ENCODE peak calls at places on chromosomes 11 and 22, in four cellular contexts. G is mammary epithelial cell, D is neuronal stem cell, H is fibroblast of lung. R is an unnamed sample.

GRCh38 chr11:105665281-105665680 is 55.4 kb downstream of the GRIA4 start:
- DNase-seq in D (no peak), G (no peak), H (no peak), R (no peak)

GRCh38 chr11:12070446-12071267 is 39.7 kb upstream of the MICAL2 start:
- DNase-seq in G (no peak), D (no peak), H (no peak), R (no peak)

GRCh38 chr11:78954261-78954660 is 379.6 kb upstream of the NARS2 start:
- DNase-seq in D (no peak), H (no peak), G (no peak), R (no peak)

GRCh38 chr22:29799217-29799680 is 32.1 kb downstream of the UQCR10 start:
- DNase-seq in G (peak; percentile 87), H (peak; percentile 97), D (no peak), R (peak; percentile 94)

GRCh38 chr11:83521647-83522596 is 235.8 kb upstream of the CCDC90B start:
- DNase-seq in G (no peak), H (peak; percentile 7), D (no peak), R (no peak)

GRCh38 chr11:118859995-118860394 is 23.7 kb upstream of the CXCR5 start:
- DNase-seq in H (no peak), D (no peak), G (no peak), R (no peak)

GRCh38 chr11:11450744-11451362 is 97.8 kb upstream of the CSNK2A3 start:
- DNase-seq in D (no peak), H (peak; percentile 79), G (peak; percentile 17), R (peak; percentile 62)

GRCh38 chr11:20541503-20541902 is 57.9 kb upstream of the SLC6A5 start:
- DNase-seq in D (no peak), G (no peak), H (no peak), R (no peak)

GRCh38 chr11:61621917-61622585 is 41.2 kb upstream of the SYT7 start:
- DNase-seq in G (no peak), H (no peak), D (no peak), R (no peak)

GRCh38 chr11:47348859-47349258 is 3.6 kb downstream of the MYBPC3 start:
- DNase-seq in G (no peak), D (no peak), H (no peak), R (no peak)

GRCh38 chr22:50115693-50116092 is 25.9 kb downstream of the MOV10L1 start:
- DNase-seq in H (peak; percentile 57), G (no peak), D (no peak), R (peak; percentile 42)

GRCh38 chr11:17405232-17406005 is 17.0 kb upstream of the KCNJ11 start:
- DNase-seq in H (peak; percentile 24), D (no peak), G (peak; percentile 30), R (no peak)

GRCh38 chr11:107791343-107792048 is 67.1 kb downstream of the SLC35F2 start:
- DNase-seq in G (no peak), H (no peak), D (no peak), R (no peak)

GRCh38 chr11:71498091-71498490 is 29.0 kb upstream of the KRTAP5-7 start:
- DNase-seq in H (no peak), D (no peak), G (no peak), R (no peak)

GRCh38 chr22:17607891-17608521 is 20.5 kb downstream of the ATP6V1E1 start:
- DNase-seq in H (no peak), D (no peak), G (no peak), R (no peak)

GRCh38 chr22:44151661-44152060 is 29.1 kb upstream of the PARVG start:
- DNase-seq in G (peak; percentile 2), D (no peak), H (peak; percentile 86), R (peak; percentile 82)

GRCh38 chr22:34841911-34842310 is 224.0 kb upstream of the ISX start:
- DNase-seq in H (peak; percentile 17), D (no peak), G (no peak), R (no peak)

GRCh38 chr11:68014157-68014965 is 4.2 kb downstream of the ALDH3B1 start:
- DNase-seq in H (peak; percentile 79), G (peak; percentile 76), D (no peak), R (peak; percentile 73)

GRCh38 chr22:27460596-27461347 is 340.8 kb downstream of the MN1 start:
- DNase-seq in D (no peak), H (peak; percentile 90), G (no peak), R (peak; percentile 85)

GRCh38 chr11:3165916-3166267 is 782 bp upstream of the OSBPL5 start:
- DNase-seq in H (no peak), G (no peak), D (no peak), R (no peak)

DNA sequence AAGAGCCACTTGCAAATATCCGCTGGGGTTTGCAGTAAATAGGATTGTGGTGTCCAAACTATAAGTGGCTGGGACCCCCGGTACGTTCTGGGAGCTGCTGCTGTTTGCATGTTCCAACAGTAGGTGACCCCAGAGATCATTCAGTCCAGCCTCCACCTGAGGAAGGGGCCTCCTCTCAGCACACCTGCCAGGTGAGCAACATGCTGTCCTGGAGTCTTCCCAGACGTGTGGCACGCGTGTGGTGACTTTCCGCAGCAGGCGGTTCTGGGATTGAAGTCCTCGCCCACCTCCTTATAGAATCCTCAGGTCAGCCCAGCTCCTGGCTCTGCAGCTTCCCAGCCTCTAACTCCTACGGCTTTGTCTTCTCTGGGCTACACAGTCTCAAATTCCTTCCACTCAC is 6.7 kb downstream of the P2RX3 start:
- DNase-seq in H (no peak), G (no peak), D (no peak), R (no peak)
- H3K9ac ChIP-seq in H (no peak overlapping the region), G (no peak overlapping the region), D (no peak overlapping the region), R (no peak overlapping the region)

GRCh38 chr11:66267379-66268209 is 845 bp upstream of the RAB1B start:
- DNase-seq in H (peak; percentile 83), D (peak; percentile 86), G (peak; percentile 66), R (peak; percentile 64)
- H3K27ac ChIP-seq in H (peak overlapping the region; percentile 84), D (peak overlapping the region; percentile 83), G (peak overlapping the region; percentile 54), R (peak overlapping the region; percentile 82)

GRCh38 chr11:134277176-134278001 is 1.2 kb downstream of the GLB1L3 start:
- DNase-seq in D (no peak), H (no peak), G (no peak), R (no peak)

GRCh38 chr11:134275534-134276395 is at the start of gene GLB1L3:
- DNase-seq in D (no peak), G (peak; percentile 63), H (peak; percentile 21), R (no peak)

GRCh38 chr11:134278356-134278755 is 2.2 kb downstream of the GLB1L3 start:
- DNase-seq in G (no peak), D (no peak), H (no peak), R (no peak)

GRCh38 chr11:134275188-134275533 is 1.0 kb upstream of the GLB1L3 start:
- DNase-seq in H (no peak), D (no peak), G (no peak), R (no peak)

DNA sequence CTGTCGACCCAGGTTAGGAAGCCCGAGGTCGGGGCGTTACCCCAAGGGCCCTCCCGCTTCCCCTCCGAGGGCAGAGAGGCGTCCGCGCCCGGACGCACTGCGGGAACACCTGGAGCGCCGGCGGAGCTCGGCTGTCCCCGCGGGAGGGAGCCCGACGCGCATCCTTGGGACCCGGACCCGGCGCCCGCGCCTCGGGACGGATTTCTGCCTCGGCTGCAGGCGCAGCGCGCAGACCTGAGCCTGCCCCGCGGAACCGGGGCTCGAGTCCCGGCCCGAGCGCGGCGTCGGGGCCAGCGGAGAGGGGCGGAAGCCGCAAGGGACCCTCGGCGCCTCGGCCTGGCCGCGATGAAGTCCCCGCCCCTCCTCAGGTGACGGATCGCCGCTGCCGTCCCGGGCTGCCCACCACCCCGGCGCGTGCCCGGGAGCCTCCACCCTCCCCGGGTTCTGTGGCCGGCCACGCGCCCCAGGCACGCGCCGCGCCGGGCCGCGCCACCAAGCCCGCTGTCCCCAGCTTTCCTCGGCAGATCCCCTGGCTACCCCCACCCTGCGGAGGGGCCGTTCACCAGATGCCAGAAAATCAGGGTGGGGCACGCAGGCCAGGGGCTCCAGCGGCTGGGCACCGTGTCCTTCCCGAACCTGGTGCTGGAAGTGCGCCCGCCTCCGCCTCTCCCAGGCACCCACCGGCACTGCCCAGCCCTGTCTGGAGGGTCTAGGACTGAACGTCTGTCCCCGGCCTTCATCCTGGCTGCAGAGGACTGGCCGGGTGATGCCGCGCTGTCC is 407 bp downstream of the GLB1L3 start:
- DNase-seq in H (no peak), D (no peak), G (no peak), R (no peak)
- H3K4me2 ChIP-seq in H (peak overlapping the region; percentile 11), D (peak overlapping the region; percentile 96), G (peak overlapping the region; percentile 80), R (peak overlapping the region; percentile 81)

GRCh38 chr11:33258631-33259184 is 1.5 kb downstream of the HIPK3 start:
- DNase-seq in G (peak; percentile 74), H (peak; percentile 67), D (no peak), R (peak; percentile 66)

GRCh38 chr11:33257897-33258630 is 883 bp downstream of the HIPK3 start:
- DNase-seq in G (peak; percentile 81), D (peak; percentile 76), H (peak; percentile 77), R (peak; percentile 66)

GRCh38 chr11:33262016-33262638 is 4.9 kb downstream of the HIPK3 start:
- DNase-seq in H (peak; percentile 62), D (no peak), G (no peak), R (peak; percentile 51)

GRCh38 chr11:33257160-33257896 is at the start of gene HIPK3:
- DNase-seq in D (peak; percentile 77), H (peak; percentile 75), G (peak; percentile 71), R (peak; percentile 51)

DNA sequence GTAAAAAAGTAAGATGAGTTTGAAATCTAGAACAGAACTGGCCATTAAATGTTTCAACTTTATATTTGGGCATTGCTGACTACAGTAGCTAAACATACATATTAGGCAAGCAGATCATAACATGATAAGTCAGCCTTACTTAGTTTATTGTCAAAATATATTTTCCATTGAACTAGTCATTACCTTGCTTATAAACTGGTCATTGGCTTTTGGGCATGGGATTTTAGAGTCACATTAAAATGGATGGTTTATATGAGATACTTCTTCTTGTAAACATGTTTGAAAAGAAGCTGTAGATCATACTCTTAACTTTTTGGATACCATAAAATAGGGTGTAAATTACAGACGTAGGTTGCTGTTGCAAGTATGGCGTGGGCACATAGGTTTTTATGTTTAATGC is 2.7 kb downstream of the HIPK3 start:
- DNase-seq in G (no peak), D (no peak), H (no peak), R (no peak)
- H3K9ac ChIP-seq in G (peak overlapping the region; percentile 93), D (no peak overlapping the region), H (peak overlapping the region; percentile 5), R (peak overlapping the region; percentile 99)

R was measured in astrocyte.